ENCODE peak calls at places on chromosomes 12 and 14, in four cellular contexts. L is ascending aorta, C is A549, I is mucosa of descending colon. M is an unnamed sample.

GRCh38 chr14:93045211-93045674 is 70.5 kb downstream of the ITPK1 start:
- DNase-seq in L (no peak), C (no peak), I (no peak), M (no peak)

GRCh38 chr12:56086096-56086495 is 6.1 kb downstream of the ERBB3 start:
- DNase-seq in L (no peak), C (no peak), I (no peak), M (no peak)

GRCh38 chr14:91349481-91350074 is 68.0 kb downstream of the CCDC88C start:
- DNase-seq in L (no peak), C (no peak), I (no peak), M (no peak)

GRCh38 chr14:62329427-62329826 is 567.2 kb downstream of the SNAPC1 start:
- DNase-seq in L (no peak), C (no peak), I (no peak), M (no peak)

GRCh38 chr14:21268612-21269251 is 510 bp downstream of the HNRNPC start:
- DNase-seq in L (no peak), C (peak), I (no peak), M (no peak)

GRCh38 chr14:101453225-101453624 is 108.1 kb upstream of the DIO3 start:
- DNase-seq in L (no peak), C (no peak), I (no peak), M (no peak)

GRCh38 chr12:109926488-109927210 is 26.6 kb downstream of the TCHP start:
- DNase-seq in L (no peak), C (no peak), I (no peak), M (no peak)

GRCh38 chr12:108214486-108214885 is 85.4 kb downstream of the WSCD2 start:
- DNase-seq in L (no peak), C (no peak), I (no peak), M (no peak)

GRCh38 chr12:85951823-85952222 is 77.7 kb downstream of the NTS start:
- DNase-seq in L (no peak), C (peak), I (no peak), M (no peak)
- TF ChIP-seq CTCF in L (no peak), C (peak), I (no peak), M (peak)

DNA sequence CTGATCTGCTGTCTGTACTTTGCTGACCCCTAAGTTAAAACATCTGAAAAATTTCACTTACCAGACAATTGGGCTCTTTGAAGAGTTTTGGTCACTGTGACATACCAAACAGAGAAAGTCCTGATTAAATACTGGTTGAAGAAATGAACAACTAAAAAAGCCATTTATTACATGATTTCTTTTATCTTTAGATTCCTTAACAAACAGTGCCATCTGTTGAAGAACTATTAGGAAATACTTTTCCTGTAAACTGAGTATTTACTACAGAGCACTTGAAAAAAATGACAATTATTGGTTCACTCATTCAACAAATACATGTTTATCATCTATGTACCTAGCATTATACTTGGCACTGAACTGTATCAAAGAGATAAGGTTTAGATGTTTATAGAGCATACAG is 6.5 kb upstream of the WASHC4 start:
- DNase-seq in L (no peak), C (no peak), I (no peak), M (no peak)
- TF ChIP-seq CTCF in L (peak), C (peak), I (no peak), M (no peak)

GRCh38 chr12:95721320-95721719 is 69.2 kb downstream of the NTN4 start:
- DNase-seq in L (no peak), C (peak), I (no peak), M (no peak)
- TF ChIP-seq CTCF in L (no peak), C (no peak), I (no peak), M (no peak)

GRCh38 chr12:49750994-49751393 is 9.6 kb downstream of the TMBIM6 start:
- DNase-seq in L (no peak), C (no peak), I (no peak), M (no peak)
- TF ChIP-seq CTCF in L (no peak), C (no peak), I (no peak), M (no peak)

GRCh38 chr12:60752589-60752988 is 1156.8 kb downstream of the SLC16A7 start:
- DNase-seq in L (no peak), C (no peak), I (no peak), M (no peak)
- TF ChIP-seq CTCF in L (no peak), C (no peak), I (no peak), M (no peak)

DNA sequence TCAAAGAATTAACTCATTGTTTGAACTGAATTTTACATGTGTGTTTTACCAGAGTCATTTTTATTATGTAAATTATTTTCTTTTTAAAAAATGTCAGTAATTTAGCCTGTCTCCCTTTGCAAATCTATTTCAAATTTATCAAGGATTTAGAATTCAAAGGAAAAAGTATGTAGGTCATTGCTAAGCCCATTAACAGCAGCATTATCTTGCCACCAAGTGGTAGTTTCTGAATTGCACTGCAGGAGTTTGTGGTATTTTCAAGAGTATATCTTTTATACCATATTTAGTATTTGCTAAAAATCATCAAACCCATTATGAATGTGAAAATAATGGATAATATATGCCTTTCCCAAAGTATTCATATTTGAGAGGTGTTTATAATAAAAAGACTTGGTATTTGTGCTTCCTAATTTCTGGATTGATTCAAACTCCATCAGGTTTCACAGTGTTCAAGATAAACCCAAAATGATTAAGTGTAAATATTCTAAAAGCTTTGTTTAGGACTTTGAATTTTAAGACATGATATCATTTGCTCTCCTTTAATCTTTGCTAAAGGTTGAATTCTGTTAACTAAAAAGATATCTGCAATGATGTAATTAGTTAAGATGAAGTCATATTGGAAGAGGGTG is 711.4 kb downstream of the FSCB start:
- DNase-seq in L (no peak), C (peak), I (no peak), M (no peak)
- TF ChIP-seq CTCF in L (no peak), C (no peak), I (no peak), M (peak)

DNA sequence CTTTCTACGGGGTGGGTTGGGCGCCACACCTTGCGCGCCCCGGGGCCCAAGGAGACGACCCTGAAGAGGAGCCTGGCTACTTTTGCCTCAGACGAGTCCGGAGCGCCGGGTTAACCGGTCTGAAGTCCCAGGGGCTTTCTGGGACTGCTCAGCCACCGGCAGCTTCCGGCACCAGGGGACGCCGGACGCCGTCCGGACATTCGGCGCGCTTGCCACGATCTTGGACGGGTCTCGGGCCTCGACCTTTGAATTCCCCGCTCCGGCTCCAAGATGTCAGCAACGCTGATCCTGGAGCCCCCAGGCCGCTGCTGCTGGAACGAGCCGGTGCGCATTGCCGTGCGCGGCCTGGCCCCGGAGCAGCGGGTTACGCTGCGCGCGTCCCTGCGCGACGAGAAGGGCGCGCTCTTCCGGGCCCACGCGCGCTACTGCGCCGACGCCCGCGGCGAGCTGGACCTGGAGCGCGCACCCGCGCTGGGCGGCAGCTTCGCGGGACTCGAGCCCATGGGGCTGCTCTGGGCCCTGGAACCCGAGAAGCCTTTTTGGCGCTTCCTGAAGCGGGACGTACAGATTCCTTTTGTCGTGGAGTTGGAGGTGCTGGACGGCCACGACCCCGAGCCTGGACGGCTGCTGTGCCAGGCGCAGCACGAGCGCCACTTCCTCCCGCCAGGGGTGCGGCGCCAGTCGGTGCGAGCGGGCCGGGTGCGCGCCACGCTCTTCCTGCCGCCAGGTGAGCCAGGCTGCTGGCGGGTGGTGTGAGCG is at the start of gene ACOT4:
- DNase-seq in L (no peak), C (peak), I (peak), M (no peak)
- TF ChIP-seq CTCF in L (no peak), C (peak), I (peak), M (peak)

GRCh38 chr12:20800160-20800559 is 10.3 kb upstream of the SLCO1B3 start:
- DNase-seq in L (no peak), C (no peak), I (no peak), M (no peak)

GRCh38 chr12:20801035-20801434 is 9.5 kb upstream of the SLCO1B3 start:
- DNase-seq in L (no peak), C (no peak), I (no peak), M (no peak)

GRCh38 chr12:20792971-20793370 is 17.5 kb upstream of the SLCO1B3 start:
- DNase-seq in L (no peak), C (no peak), I (no peak), M (no peak)

GRCh38 chr12:20798561-20798960 is 11.9 kb upstream of the SLCO1B3 start:
- DNase-seq in L (no peak), C (peak), I (no peak), M (no peak)
- TF ChIP-seq CTCF in L (peak), C (peak), I (no peak), M (peak)